ENCODE peak calls at places on chromosomes 4 and X, in four cellular contexts. One of them, this sample, is unnamed.

GRCh38 chr4:77818077-77818666 is 996 bp downstream of the CNOT6L start:
- DNase-seq in CD4-positive, CD25-positive, alpha-beta regulatory T cell: peak; percentile 33
- DNase-seq in cardiac muscle cell: peak; percentile 87
- DNase-seq in NT2/D1: no peak
- DNase-seq in this sample: peak; percentile 66

GRCh38 chr4:54703182-54703581 is 45.4 kb downstream of the KIT start:
- DNase-seq in cardiac muscle cell: no peak
- DNase-seq in NT2/D1: no peak
- DNase-seq in CD4-positive, CD25-positive, alpha-beta regulatory T cell: no peak
- DNase-seq in this sample: no peak

GRCh38 chr4:37765741-37766140 is 60.7 kb upstream of the PGM2 start:
- DNase-seq in cardiac muscle cell: no peak
- DNase-seq in CD4-positive, CD25-positive, alpha-beta regulatory T cell: no peak
- DNase-seq in NT2/D1: no peak
- DNase-seq in this sample: no peak

GRCh38 chr4:107564326-107564725 is 155.7 kb downstream of the PAPSS1 start:
- DNase-seq in NT2/D1: no peak
- DNase-seq in CD4-positive, CD25-positive, alpha-beta regulatory T cell: no peak
- DNase-seq in cardiac muscle cell: peak; percentile 65
- DNase-seq in this sample: no peak

GRCh38 chr4:24736066-24736465 is 59.3 kb upstream of the SOD3 start:
- DNase-seq in cardiac muscle cell: peak; percentile 64
- DNase-seq in CD4-positive, CD25-positive, alpha-beta regulatory T cell: no peak
- DNase-seq in NT2/D1: no peak
- DNase-seq in this sample: peak; percentile 50

GRCh38 chr4:106062452-106062875 is 167.2 kb downstream of the NPNT start:
- DNase-seq in NT2/D1: no peak
- DNase-seq in cardiac muscle cell: peak; percentile 82
- DNase-seq in CD4-positive, CD25-positive, alpha-beta regulatory T cell: no peak
- DNase-seq in this sample: no peak

GRCh38 chrX:9392445-9392844 is 72.4 kb upstream of the TBL1X start:
- DNase-seq in CD4-positive, CD25-positive, alpha-beta regulatory T cell: no peak
- DNase-seq in cardiac muscle cell: no peak
- DNase-seq in NT2/D1: no peak
- DNase-seq in this sample: no peak

GRCh38 chr4:36244257-36245084 is at the start of gene ARAP2:
- DNase-seq in NT2/D1: no peak
- DNase-seq in CD4-positive, CD25-positive, alpha-beta regulatory T cell: peak; percentile 65
- DNase-seq in cardiac muscle cell: peak; percentile 12
- DNase-seq in this sample: peak; percentile 51

GRCh38 chrX:427812-428725 is 41.4 kb upstream of the PPP2R3B start:
- DNase-seq in NT2/D1: no peak
- DNase-seq in cardiac muscle cell: no peak
- DNase-seq in CD4-positive, CD25-positive, alpha-beta regulatory T cell: no peak
- DNase-seq in this sample: peak; percentile 71

GRCh38 chr4:185840201-185840600 is 28.2 kb upstream of the SORBS2 start:
- DNase-seq in cardiac muscle cell: no peak
- DNase-seq in NT2/D1: no peak
- DNase-seq in CD4-positive, CD25-positive, alpha-beta regulatory T cell: no peak
- DNase-seq in this sample: no peak

GRCh38 chrX:38220024-38220935 is at the start of gene SRPX:
- DNase-seq in cardiac muscle cell: peak; percentile 66
- DNase-seq in CD4-positive, CD25-positive, alpha-beta regulatory T cell: no peak
- DNase-seq in NT2/D1: no peak
- DNase-seq in this sample: peak; percentile 53

GRCh38 chrX:39676434-39676833 is 421.3 kb downstream of the BCOR start:
- DNase-seq in CD4-positive, CD25-positive, alpha-beta regulatory T cell: no peak
- DNase-seq in cardiac muscle cell: no peak
- DNase-seq in NT2/D1: no peak
- DNase-seq in this sample: no peak

GRCh38 chr4:1047976-1048780 is 36.8 kb downstream of the FGFRL1 start:
- DNase-seq in NT2/D1: no peak
- DNase-seq in cardiac muscle cell: no peak
- DNase-seq in CD4-positive, CD25-positive, alpha-beta regulatory T cell: no peak
- DNase-seq in this sample: peak; percentile 29

GRCh38 chr4:73727685-73728084 is 12.7 kb upstream of the CXCL8 start:
- DNase-seq in CD4-positive, CD25-positive, alpha-beta regulatory T cell: no peak
- DNase-seq in cardiac muscle cell: no peak
- DNase-seq in NT2/D1: no peak
- DNase-seq in this sample: no peak

GRCh38 chr4:73723945-73724344 is 16.4 kb upstream of the CXCL8 start:
- DNase-seq in cardiac muscle cell: no peak
- DNase-seq in CD4-positive, CD25-positive, alpha-beta regulatory T cell: no peak
- DNase-seq in NT2/D1: no peak
- DNase-seq in this sample: no peak

GRCh38 chr4:73726000-73726399 is 14.4 kb upstream of the CXCL8 start:
- DNase-seq in cardiac muscle cell: peak; percentile 92
- DNase-seq in NT2/D1: no peak
- DNase-seq in CD4-positive, CD25-positive, alpha-beta regulatory T cell: no peak
- DNase-seq in this sample: no peak

GRCh38 chr4:73723029-73723428 is 17.3 kb upstream of the CXCL8 start:
- DNase-seq in NT2/D1: no peak
- DNase-seq in cardiac muscle cell: no peak
- DNase-seq in CD4-positive, CD25-positive, alpha-beta regulatory T cell: no peak
- DNase-seq in this sample: no peak

GRCh38 chr4:73725499-73725898 is 14.9 kb upstream of the CXCL8 start:
- DNase-seq in CD4-positive, CD25-positive, alpha-beta regulatory T cell: no peak
- DNase-seq in NT2/D1: no peak
- DNase-seq in cardiac muscle cell: no peak
- DNase-seq in this sample: no peak
- H3K4me1 ChIP-seq in CD4-positive, CD25-positive, alpha-beta regulatory T cell: no peaks in the 10 kb centered on the region
- H3K4me1 ChIP-seq in NT2/D1: no peaks in the 10 kb centered on the region
- H3K4me1 ChIP-seq in cardiac muscle cell: no peaks in the 10 kb centered on the region
- H3K4me1 ChIP-seq in this sample: peaks cover 2% of the 10 kb centered on the region

DNA sequence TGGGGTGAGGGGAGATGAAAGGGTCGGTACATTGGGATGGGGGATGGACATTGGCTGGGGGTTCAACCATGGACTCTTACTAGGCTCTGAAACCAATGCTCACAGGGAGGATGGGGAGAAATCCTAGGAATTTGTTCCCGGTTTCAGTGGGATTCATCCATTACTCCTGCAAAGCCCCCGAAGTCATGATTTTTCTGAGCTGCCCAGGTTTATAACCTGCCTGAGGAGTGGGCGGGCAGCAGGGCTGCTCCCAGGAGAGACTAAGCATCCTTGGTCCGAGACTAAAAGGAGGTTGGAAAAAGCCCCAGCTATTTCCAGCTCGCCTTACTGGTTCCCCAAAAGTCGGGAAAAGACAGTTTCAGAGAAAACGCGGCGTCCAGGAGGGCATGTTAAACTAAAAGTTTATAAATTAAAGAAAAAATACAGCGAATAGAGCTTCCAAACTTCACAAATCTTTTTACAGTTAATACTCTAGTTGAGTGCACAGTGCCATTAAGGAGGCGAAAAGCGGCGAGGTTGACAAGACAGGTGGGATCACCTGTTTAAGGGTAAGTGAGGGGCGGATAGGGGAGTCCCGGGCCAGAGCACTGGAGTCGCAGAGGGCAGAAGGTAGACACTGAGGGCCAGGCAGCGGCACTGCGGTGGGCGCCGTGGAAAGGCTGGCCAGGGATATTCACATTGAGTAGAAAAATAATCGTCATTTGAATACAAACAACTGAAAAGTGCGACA is 3.7 kb downstream of the NKX3-2 start:
- DNase-seq in NT2/D1: no peak
- DNase-seq in CD4-positive, CD25-positive, alpha-beta regulatory T cell: no peak
- DNase-seq in cardiac muscle cell: no peak
- DNase-seq in this sample: peak; percentile 32
- H3K4me1 ChIP-seq in NT2/D1: peaks cover 19% of the 10 kb centered on the region
- H3K4me1 ChIP-seq in CD4-positive, CD25-positive, alpha-beta regulatory T cell: peaks cover 53% of the 10 kb centered on the region
- H3K4me1 ChIP-seq in cardiac muscle cell: peaks cover 8% of the 10 kb centered on the region
- H3K4me1 ChIP-seq in this sample: no peaks in the 10 kb centered on the region

DNA sequence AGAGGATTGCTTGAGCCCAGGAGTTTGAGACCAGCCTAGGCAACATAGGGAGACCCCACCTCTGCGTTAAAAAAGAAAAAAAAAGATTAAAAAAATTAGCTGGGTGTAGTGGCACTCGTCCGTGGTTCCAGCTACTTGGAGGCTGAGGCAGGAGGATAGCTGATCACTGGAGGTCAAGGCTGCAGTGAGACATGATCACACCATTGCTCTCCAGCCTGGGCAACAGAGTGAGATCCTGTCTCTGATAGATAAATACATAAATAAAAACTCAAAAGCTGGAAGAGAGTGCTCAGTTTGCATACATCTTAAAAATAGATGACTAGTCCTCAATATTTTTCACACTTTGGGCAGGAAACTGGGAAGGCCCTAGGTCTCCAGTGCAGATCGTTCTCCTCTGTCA is 54.1 kb downstream of the TMEM131L start:
- DNase-seq in NT2/D1: no peak
- DNase-seq in cardiac muscle cell: no peak
- DNase-seq in CD4-positive, CD25-positive, alpha-beta regulatory T cell: no peak
- DNase-seq in this sample: no peak
- H3K4me1 ChIP-seq in NT2/D1: peaks cover 4% of the 10 kb centered on the region
- H3K4me1 ChIP-seq in cardiac muscle cell: no peaks in the 10 kb centered on the region
- H3K4me1 ChIP-seq in CD4-positive, CD25-positive, alpha-beta regulatory T cell: peaks cover 84% of the 10 kb centered on the region
- H3K4me1 ChIP-seq in this sample: peaks cover 3% of the 10 kb centered on the region

DNA sequence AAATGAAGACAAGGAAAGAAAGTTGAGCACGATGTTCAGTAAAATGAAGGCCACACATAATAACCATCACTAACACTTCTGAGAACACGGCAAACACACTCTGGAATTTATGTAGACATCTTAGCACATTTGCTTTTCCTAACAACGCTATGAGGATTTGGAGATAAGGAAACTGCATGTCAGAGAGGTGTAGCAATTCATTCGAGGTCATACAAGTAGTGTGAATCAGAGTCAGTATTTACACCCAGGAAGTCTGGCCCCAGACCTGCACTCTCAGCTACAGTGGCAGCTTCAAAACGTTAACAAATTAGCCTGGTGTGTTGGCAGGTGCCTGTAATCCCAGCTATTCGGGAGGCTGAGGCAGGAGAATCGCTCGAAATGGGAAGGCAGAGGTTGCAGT is 253.4 kb downstream of the PDGFC start:
- DNase-seq in cardiac muscle cell: peak; percentile 11
- DNase-seq in NT2/D1: no peak
- DNase-seq in CD4-positive, CD25-positive, alpha-beta regulatory T cell: no peak
- DNase-seq in this sample: no peak
- H3K4me1 ChIP-seq in cardiac muscle cell: no peaks in the 10 kb centered on the region
- H3K4me1 ChIP-seq in NT2/D1: no peaks in the 10 kb centered on the region
- H3K4me1 ChIP-seq in CD4-positive, CD25-positive, alpha-beta regulatory T cell: no peaks in the 10 kb centered on the region
- H3K4me1 ChIP-seq in this sample: no peaks in the 10 kb centered on the region

GRCh38 chrX:150092549-150092948 is 154.3 kb upstream of the EOLA2 start:
- DNase-seq in cardiac muscle cell: no peak
- DNase-seq in NT2/D1: no peak
- DNase-seq in CD4-positive, CD25-positive, alpha-beta regulatory T cell: no peak
- DNase-seq in this sample: no peak
- H3K4me1 ChIP-seq in cardiac muscle cell: peaks cover 7% of the 10 kb centered on the region
- H3K4me1 ChIP-seq in NT2/D1: no peaks in the 10 kb centered on the region
- H3K4me1 ChIP-seq in CD4-positive, CD25-positive, alpha-beta regulatory T cell: no peaks in the 10 kb centered on the region
- H3K4me1 ChIP-seq in this sample: no peaks in the 10 kb centered on the region